ENCODE peak calls at places on chromosomes 7 and 10, in seven cellular contexts. I, Q, H, E, D, X and U are unnamed samples. For H3K36me3, the result is how much of the 10 kb centered on the place peaks cover.

GRCh38 chr7:138835087-138835486 is 37.1 kb upstream of the ATP6V0A4 start:
- DNase-seq in I (no peak), Q (no peak), H (no peak), E (no peak), D (no peak), X (no peak), U (no peak)

GRCh38 chr7:155935005-155935557 is 122.8 kb upstream of the SHH start:
- DNase-seq in I (no peak), Q (no peak), H (no peak), E (no peak), D (no peak), X (no peak), U (no peak)

GRCh38 chr10:12640550-12640949 is 291.2 kb downstream of the CAMK1D start:
- DNase-seq in I (no peak), Q (no peak), H (no peak), E (no peak), D (no peak), X (no peak), U (no peak)

GRCh38 chr10:31707578-31708411 is 220.8 kb downstream of the ARHGAP12 start:
- DNase-seq in I (peak), Q (peak), H (peak), E (no peak), D (no peak), X (no peak), U (peak)

GRCh38 chr7:151086802-151087246 is 549 bp downstream of the AGAP3 start:
- DNase-seq in I (no peak), Q (no peak), H (no peak), E (no peak), D (no peak), X (no peak), U (no peak)

GRCh38 chr10:107618461-107619093 is 454.1 kb upstream of the SORCS1 start:
- DNase-seq in I (no peak), Q (no peak), H (no peak), E (no peak), D (no peak), X (no peak), U (no peak)

GRCh38 chr10:75984067-75984466 is 552.6 kb downstream of the LRMDA start:
- DNase-seq in I (no peak), Q (no peak), H (no peak), E (no peak), D (no peak), X (no peak), U (no peak)

GRCh38 chr7:78497730-78498129 is 699.2 kb downstream of the PHTF2 start:
- DNase-seq in I (no peak), Q (no peak), H (no peak), E (no peak), D (no peak), X (no peak), U (no peak)

GRCh38 chr7:2309889-2310331 is 4.3 kb downstream of the SNX8 start:
- DNase-seq in I (peak), Q (no peak), H (no peak), E (no peak), D (no peak), X (no peak), U (no peak)

DNA sequence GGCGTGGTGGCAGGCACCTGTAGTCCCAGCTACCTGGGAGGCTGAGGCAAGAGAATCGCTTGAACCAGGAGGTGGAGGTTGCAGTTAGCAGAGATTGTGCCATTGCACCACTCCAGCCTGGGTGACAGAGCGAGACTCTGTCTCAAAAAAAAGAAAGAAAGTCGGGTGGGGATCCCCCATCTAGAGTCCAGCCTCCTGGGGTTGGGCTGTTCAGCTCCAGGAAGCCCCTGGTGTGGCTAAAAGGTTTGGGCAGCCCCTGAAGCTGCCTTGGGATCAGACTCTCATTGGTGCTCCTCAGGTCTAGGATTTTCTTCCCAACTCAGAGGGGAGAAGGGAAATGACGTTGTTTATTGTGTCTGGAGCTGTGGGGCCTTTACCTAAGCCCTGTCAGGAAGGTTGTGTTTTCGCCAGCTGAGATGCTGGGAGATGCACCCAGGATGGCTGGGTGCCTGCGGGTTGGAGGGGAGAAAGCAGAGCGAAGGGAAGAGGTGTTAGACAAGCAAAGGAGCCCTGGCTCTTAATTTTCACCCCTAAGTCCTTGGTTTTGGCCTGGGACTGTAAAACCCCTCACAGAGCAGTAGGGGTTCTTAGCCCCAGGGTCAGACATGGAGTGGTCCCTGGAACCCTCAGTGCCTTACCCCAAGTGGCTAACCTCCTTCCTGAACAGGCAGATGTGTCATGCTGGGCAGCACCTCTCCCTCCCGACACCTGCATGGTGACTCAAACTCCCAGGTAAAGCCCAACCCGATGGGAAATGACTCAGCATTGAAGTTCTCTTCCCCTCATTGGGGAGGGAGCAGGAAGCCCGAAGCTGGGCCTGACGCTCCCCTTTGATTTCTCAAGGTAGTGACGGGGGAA is 21.1 kb downstream of the PLAU start:
- DNase-seq in I (no peak), Q (no peak), H (no peak), E (peak), D (no peak), X (peak), U (no peak)
- TF ChIP-seq POLR2A in I (no peak), Q (no peak), H (no peak), E (no peak), D (no peak), X (peak), U (no peak)

GRCh38 chr7:36167403-36168050 is 14.5 kb downstream of the EEPD1 start:
- DNase-seq in I (no peak), Q (no peak), H (no peak), E (no peak), D (no peak), X (no peak), U (peak)

GRCh38 chr7:36165059-36165458 is 12.0 kb downstream of the EEPD1 start:
- DNase-seq in I (peak), Q (no peak), H (no peak), E (no peak), D (no peak), X (no peak), U (no peak)

GRCh38 chr7:36160313-36160712 is 7.3 kb downstream of the EEPD1 start:
- DNase-seq in I (no peak), Q (no peak), H (no peak), E (no peak), D (no peak), X (no peak), U (no peak)

GRCh38 chr7:36161996-36162395 is 8.9 kb downstream of the EEPD1 start:
- DNase-seq in I (no peak), Q (no peak), H (no peak), E (no peak), D (no peak), X (no peak), U (no peak)

DNA sequence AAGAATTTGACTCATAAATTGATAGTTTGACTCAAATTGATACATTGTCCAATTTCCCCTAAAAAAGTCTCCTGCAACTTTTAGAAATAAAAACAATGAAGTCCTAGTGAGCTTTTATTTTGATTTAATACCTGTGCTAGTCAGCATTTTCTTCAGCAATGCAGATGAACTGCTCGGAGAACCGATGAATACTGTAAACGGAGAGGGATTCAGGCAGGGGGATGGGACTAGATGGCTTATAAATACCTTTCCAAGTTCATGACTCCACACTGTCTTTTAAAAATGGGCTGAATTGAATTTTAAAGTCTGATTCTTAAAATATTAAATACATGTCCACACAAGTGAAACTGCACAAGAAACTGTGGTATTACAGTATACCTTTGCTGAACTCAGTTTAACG is 12.7 kb downstream of the EEPD1 start:
- DNase-seq in I (no peak), Q (no peak), H (no peak), E (no peak), D (no peak), X (no peak), U (no peak)
- H3K36me3 ChIP-seq in I (under half), Q (under half), H (under half), E (under half), D (under half), X (under half), U (under half)

GRCh38 chr10:68331455-68332258 is at the start of gene HNRNPH3:
- DNase-seq in I (peak), Q (peak), H (peak), E (peak), D (peak), X (peak), U (peak)
- TF ChIP-seq POLR2A in I (peak), Q (peak), H (peak), E (peak), D (peak), X (peak), U (peak)

DNA sequence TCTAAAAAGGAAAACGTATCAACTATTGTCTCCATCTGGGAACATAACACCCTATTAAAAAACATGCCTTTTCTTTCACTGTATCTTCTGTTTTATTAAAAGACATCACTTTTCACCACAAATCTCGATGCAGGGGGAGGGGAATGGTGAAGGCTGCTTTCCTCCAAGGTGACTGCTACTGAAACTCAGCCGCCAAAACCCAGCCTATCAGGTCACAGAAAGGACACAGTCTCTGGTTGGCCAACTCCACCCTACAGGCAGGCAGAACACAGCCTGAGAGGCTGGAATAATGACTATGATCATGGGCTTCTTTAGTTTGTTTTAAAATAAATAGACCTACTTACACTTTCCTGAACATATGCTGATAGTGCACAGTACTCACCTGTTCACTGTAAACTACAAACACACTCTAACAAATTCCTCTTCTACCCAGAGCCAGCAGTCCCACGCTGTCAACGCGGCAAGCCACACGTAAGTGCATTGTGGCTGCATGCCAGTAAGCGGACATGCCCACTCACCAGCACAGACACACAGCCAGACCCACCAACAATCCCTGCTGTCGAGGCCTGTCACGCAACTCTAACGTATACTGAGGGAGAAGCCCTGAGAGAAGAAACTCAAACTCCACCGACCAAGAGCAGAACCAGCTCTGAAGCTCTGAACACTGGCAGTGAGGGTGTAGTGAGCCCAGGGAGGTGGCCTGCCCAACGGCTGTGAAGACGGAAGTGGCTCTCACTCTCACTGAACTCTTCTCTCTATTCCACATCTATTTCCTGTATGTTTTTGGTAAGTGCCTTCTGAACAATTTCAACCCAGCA is 41.8 kb downstream of the NCAPG2 start:
- DNase-seq in I (no peak), Q (no peak), H (no peak), E (no peak), D (no peak), X (no peak), U (no peak)
- H3K36me3 ChIP-seq in I (under half), Q (under half), H (under half), E (under half), D (under half), X (under half), U (under half)

GRCh38 chr10:71844084-71844483 is 7.0 kb downstream of the PSAP start:
- DNase-seq in I (no peak), Q (no peak), H (no peak), E (no peak), D (no peak), X (no peak), U (no peak)
- TF ChIP-seq POLR2A in I (no peak), Q (no peak), H (no peak), E (no peak), D (no peak), X (no peak), U (no peak)

GRCh38 chr7:5701085-5701914 is 80.2 kb downstream of the RNF216 start:
- DNase-seq in I (peak), Q (peak), H (no peak), E (no peak), D (no peak), X (no peak), U (no peak)

GRCh38 chr7:5704534-5704922 is 76.9 kb downstream of the RNF216 start:
- DNase-seq in I (peak), Q (peak), H (peak), E (peak), D (no peak), X (peak), U (peak)

GRCh38 chr7:5702876-5703571 is 78.4 kb downstream of the RNF216 start:
- DNase-seq in I (peak), Q (no peak), H (peak), E (no peak), D (no peak), X (no peak), U (no peak)

GRCh38 chr7:5705318-5705717 is 76.1 kb downstream of the RNF216 start:
- DNase-seq in I (no peak), Q (no peak), H (no peak), E (no peak), D (no peak), X (no peak), U (no peak)

DNA sequence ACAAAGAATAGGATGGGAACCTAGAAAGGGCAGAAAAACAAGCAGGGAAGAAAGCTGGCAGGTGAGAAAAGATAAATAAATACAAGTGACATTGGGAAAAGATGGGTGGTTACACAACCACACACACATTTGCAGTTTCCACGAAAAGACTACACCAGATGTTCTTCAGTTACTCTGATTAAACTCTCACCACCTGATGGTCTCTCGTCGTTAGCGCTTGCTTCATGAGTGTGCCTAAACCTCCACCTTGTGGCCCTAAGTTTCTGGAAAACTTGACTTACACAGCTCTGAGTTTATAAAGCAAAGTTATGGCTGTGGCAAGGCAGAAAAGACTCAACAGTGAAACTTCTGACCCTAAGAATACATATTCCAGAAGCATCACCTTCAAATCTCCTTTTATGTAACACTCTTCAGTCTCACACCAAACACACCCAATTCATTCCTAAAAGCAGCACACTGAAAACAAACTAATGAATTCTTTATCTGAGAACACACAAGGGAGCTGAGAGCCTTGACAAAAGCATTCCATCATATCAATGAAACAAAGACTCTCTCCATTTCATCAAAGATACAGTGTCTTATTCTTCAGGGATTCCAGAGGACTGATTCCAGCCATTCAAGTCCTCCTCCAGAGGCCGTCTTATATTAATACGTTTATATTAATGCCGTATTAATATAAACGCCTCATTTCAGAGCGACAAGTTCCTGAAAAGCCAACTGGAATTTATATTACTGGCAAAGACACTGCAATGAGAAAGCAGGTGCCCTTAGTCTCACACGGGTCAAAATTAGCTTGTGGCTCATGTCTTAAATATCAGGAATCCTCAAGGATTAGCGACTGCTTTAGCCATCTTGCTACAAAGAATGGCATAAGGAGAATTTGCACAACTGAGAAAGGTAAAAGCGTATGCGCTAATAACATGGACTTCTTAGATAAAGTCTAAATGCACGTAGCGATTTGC is 77.6 kb downstream of the RNF216 start:
- DNase-seq in I (no peak), Q (no peak), H (no peak), E (no peak), D (no peak), X (no peak), U (no peak)
- H3K36me3 ChIP-seq in I (under half), Q (under half), H (under half), E (under half), D (under half), X (under half), U (under half)

GRCh38 chr10:48762104-48763042 is 77.7 kb downstream of the WDFY4 start:
- DNase-seq in I (no peak), Q (no peak), H (no peak), E (no peak), D (no peak), X (no peak), U (no peak)
- TF ChIP-seq POLR2A in I (no peak), Q (no peak), H (no peak), E (no peak), D (no peak), X (no peak), U (no peak)